ENCODE peak calls at places on chromosomes 16 and 17, in four cellular contexts. C is spleen, Q is tibial artery, U is gastrocnemius medialis. L is an unnamed sample.
A peak's percentile ranks its signal among the peaks of the same experiment; 100 is the strongest.

GRCh38 chr17:1783834-1784611 is 22.2 kb downstream of the SERPINF1 start:
- DNase-seq in U (peak; percentile 98), Q (peak; percentile 96), C (peak; percentile 87), L (peak; percentile 85)

GRCh38 chr17:76865174-76865573 is 3.0 kb upstream of the MGAT5B start:
- DNase-seq in Q (no peak), C (no peak), U (no peak), L (no peak)

GRCh38 chr16:17827313-17827712 is 356.6 kb upstream of the XYLT1 start:
- DNase-seq in Q (no peak), U (no peak), C (no peak), L (no peak)

GRCh38 chr17:63140255-63140654 is 174.2 kb downstream of the TANC2 start:
- DNase-seq in Q (no peak), U (no peak), C (no peak), L (no peak)

GRCh38 chr17:2449486-2449885 is 48.6 kb upstream of the MNT start:
- DNase-seq in U (no peak), C (no peak), Q (no peak), L (no peak)

GRCh38 chr17:80859004-80859941 is 132.4 kb upstream of the CHMP6 start:
- DNase-seq in Q (peak; percentile 86), C (peak; percentile 73), U (peak; percentile 48), L (no peak)

GRCh38 chr17:65751263-65751662 is 189.8 kb upstream of the AXIN2 start:
- DNase-seq in Q (no peak), C (no peak), U (no peak), L (no peak)

GRCh38 chr17:9671559-9671958 is 26.2 kb downstream of the USP43 start:
- DNase-seq in U (no peak), Q (no peak), C (no peak), L (no peak)

GRCh38 chr16:82146957-82147356 is 23.1 kb downstream of the MPHOSPH6 start:
- DNase-seq in U (no peak), Q (no peak), C (no peak), L (no peak)

DNA sequence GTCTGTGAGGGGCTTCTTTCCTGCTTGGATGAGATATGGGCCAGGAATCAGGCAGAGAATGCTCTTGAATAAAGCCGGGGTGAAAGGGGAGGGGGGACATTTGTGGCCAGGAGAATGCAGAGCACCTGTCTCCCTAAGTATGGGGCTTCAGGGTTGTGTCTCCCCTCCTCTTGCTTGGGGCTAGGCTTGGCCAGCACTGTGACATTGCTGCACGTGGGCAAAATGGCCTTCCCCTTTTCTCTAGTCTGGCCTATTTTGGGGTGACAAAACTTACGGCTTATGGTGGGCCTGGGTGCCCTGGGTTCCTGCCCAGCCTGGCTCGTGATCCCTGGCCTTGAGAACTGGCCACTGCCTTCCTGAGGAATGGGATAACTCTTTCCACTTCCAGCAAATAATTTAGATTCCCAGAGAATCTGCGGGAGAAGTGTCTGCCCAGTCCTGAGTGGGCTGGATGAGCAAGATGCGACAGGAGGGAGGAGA is 5.6 kb downstream of the NFE2L1 start:
- DNase-seq in Q (no peak), C (no peak), U (no peak), L (no peak)
- H3K27ac ChIP-seq in Q (peak overlapping the region; percentile 95), C (peak overlapping the region; percentile 97), U (peak overlapping the region; percentile 96), L (peak overlapping the region; percentile 99)

DNA sequence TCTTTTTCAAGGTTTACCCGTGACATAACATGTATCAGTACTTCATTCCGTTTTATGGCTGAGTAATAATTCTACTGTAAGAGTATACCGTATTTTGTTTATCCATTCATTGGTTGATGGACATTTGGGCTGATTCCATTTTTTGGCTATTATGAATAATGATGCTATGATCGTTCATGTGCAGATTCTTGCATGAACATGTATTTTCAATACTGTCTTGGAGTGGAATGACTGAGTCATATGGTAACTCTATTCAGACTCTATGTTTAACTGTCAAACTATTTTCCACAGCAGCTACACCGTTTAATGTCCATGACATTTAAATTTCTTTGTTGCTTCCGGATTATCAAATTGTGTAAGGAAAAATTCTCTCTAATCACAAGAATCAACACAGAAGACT is 17.9 kb downstream of the BFAR start:
- DNase-seq in Q (no peak), U (no peak), C (no peak), L (no peak)
- H3K27ac ChIP-seq in Q (no peak overlapping the region), U (no peak overlapping the region), C (no peak overlapping the region), L (no peak overlapping the region)

GRCh38 chr16:11801481-11802021 is 4.5 kb upstream of the ZC3H7A start:
- DNase-seq in C (no peak), U (no peak), Q (peak; percentile 25), L (peak; percentile 15)

GRCh38 chr16:11800385-11800718 is 3.3 kb upstream of the ZC3H7A start:
- DNase-seq in C (no peak), U (no peak), Q (peak; percentile 33), L (peak; percentile 17)

GRCh38 chr16:11797957-11798299 is 870 bp upstream of the ZC3H7A start:
- DNase-seq in Q (no peak), C (peak; percentile 80), U (no peak), L (no peak)

GRCh38 chr16:11799017-11799381 is 1.9 kb upstream of the ZC3H7A start:
- DNase-seq in C (no peak), Q (peak; percentile 38), U (no peak), L (peak; percentile 26)

GRCh38 chr16:11799509-11800384 is 2.7 kb upstream of the ZC3H7A start:
- DNase-seq in C (no peak), Q (peak; percentile 43), U (no peak), L (peak; percentile 43)
- H3K27ac ChIP-seq in C (peak overlapping the region; percentile 96), Q (no peak overlapping the region), U (peak overlapping the region; percentile 99), L (no peak overlapping the region)

GRCh38 chr16:21075252-21075651 is 75.4 kb downstream of the DNAH3 start:
- DNase-seq in C (no peak), U (peak; percentile 6), Q (no peak), L (no peak)
- H3K27ac ChIP-seq in C (no peak overlapping the region), U (no peak overlapping the region), Q (no peak overlapping the region), L (no peak overlapping the region)

GRCh38 chr17:49694847-49695697 is 12.7 kb downstream of the SLC35B1 start:
- DNase-seq in Q (no peak), U (no peak), C (peak; percentile 80), L (peak; percentile 73)

GRCh38 chr17:49690256-49690655 is 12.4 kb upstream of the SPOP start:
- DNase-seq in Q (no peak), C (no peak), U (no peak), L (no peak)

GRCh38 chr17:49691086-49691676 is 13.3 kb upstream of the SPOP start:
- DNase-seq in C (no peak), U (no peak), Q (peak; percentile 92), L (no peak)

GRCh38 chr17:49691677-49692191 is 13.8 kb upstream of the SPOP start:
- DNase-seq in Q (no peak), U (no peak), C (no peak), L (no peak)

DNA sequence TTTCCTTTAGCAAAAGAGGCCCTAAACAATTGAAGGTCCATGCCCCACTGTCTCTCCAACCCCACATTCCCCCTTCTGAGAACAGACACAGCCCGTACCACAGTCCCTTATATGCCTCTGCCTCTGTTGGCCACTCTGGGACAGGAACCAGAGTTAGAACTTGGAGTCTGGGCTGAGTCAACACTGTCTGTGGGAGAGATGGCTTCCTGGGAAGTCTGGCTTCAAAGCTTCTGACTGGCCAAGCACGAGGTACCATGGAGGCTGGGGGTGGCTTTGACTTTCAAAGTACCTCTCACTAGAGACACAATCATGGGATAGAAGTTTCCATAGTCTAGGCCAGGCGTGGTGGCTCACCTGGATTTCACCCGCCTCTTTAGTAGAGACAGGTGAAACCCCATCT is 14.9 kb upstream of the SPOP start:
- DNase-seq in U (no peak), Q (no peak), C (no peak), L (no peak)
- H3K27ac ChIP-seq in U (no peak overlapping the region), Q (peak overlapping the region; percentile 90), C (no peak overlapping the region), L (no peak overlapping the region)